ENCODE peak calls at places on chromosomes 7 and 10, in four cellular contexts. P, N, B and G are unnamed samples.

GRCh38 chr10:119655566-119656001 is 4.4 kb downstream of the BAG3 start:
- DNase-seq in B (no peak), P (no peak), N (no peak), G (no peak)

GRCh38 chr7:4129481-4130122 is 552.5 kb upstream of the FOXK1 start:
- DNase-seq in P (peak), B (no peak), N (no peak), G (no peak)

GRCh38 chr7:75879771-75880184 is 944 bp downstream of the RHBDD2 start:
- DNase-seq in P (no peak), N (no peak), B (no peak), G (peak)

GRCh38 chr7:75981450-75982305 is 12.7 kb downstream of the TMEM120A start:
- DNase-seq in N (no peak), B (no peak), P (no peak), G (no peak)

GRCh38 chr7:964401-965231 is 10.1 kb upstream of the ADAP1 start:
- DNase-seq in N (no peak), P (peak), B (no peak), G (peak)

GRCh38 chr10:24944512-24945255 is 7.7 kb downstream of the PRTFDC1 start:
- DNase-seq in N (peak), P (peak), B (no peak), G (no peak)

GRCh38 chr7:100671353-100672327 is 1.9 kb upstream of the GNB2 start:
- DNase-seq in B (no peak), N (no peak), P (no peak), G (no peak)

GRCh38 chr7:42606217-42606905 is 305.5 kb downstream of the C7orf25 start:
- DNase-seq in B (no peak), P (no peak), N (no peak), G (no peak)

GRCh38 chr7:33444501-33444900 is 315.1 kb downstream of the BBS9 start:
- DNase-seq in P (no peak), N (no peak), B (no peak), G (no peak)

GRCh38 chr7:23405240-23405618 is 65.1 kb downstream of the IGF2BP3 start:
- DNase-seq in N (no peak), P (no peak), B (no peak), G (no peak)